ENCODE peak calls at places on chromosomes 11 and 22, in eight cellular contexts. M is HS-27A; T is left ventricle myocardium superior; W is Right ventricle myocardium superior; U is left lung; P is hippocampal formation; V is HCT116; F is naive thymus-derived CD8-positive, alpha-beta T cell. Z is an unnamed sample.

GRCh38 chr11:33542921-33543320 is 157.7 kb downstream of the C11orf91 start:
- DNase-seq in F (no peak), V (peak), M (peak), T (peak), P (no peak), W (peak), U (peak), Z (no peak)

GRCh38 chr22:43217285-43218030 is 30.5 kb upstream of the TTLL12 start:
- DNase-seq in V (no peak), U (no peak), T (no peak), P (no peak), M (no peak), F (no peak), W (no peak), Z (no peak)

GRCh38 chr11:108775324-108775723 is 110.5 kb downstream of the DDX10 start:
- DNase-seq in W (no peak), T (no peak), V (no peak), F (no peak), P (no peak), M (no peak), U (no peak), Z (no peak)

GRCh38 chr11:1202154-1202775 is 20.6 kb upstream of the MUC5B start:
- DNase-seq in P (no peak), U (no peak), W (peak), F (no peak), T (peak), M (no peak), V (no peak), Z (no peak)

GRCh38 chr11:95652002-95652472 is 137.5 kb downstream of the FAM76B start:
- DNase-seq in P (no peak), V (no peak), U (no peak), F (no peak), T (no peak), M (no peak), W (no peak), Z (no peak)

GRCh38 chr11:78653294-78653909 is 78.7 kb upstream of the NARS2 start:
- DNase-seq in M (no peak), W (no peak), F (no peak), P (no peak), V (no peak), T (no peak), U (no peak), Z (no peak)

GRCh38 chr11:33980896-33981295 is 70.6 kb upstream of the CAPRIN1 start:
- DNase-seq in F (no peak), V (no peak), P (no peak), M (no peak), U (no peak), T (no peak), W (no peak), Z (no peak)

GRCh38 chr11:126355926-126356897 is 726 bp downstream of the ST3GAL4 start:
- DNase-seq in T (peak), P (peak), F (no peak), V (no peak), M (no peak), U (peak), W (peak), Z (no peak)

GRCh38 chr11:130161441-130161840 is 1.9 kb downstream of the ST14 start:
- DNase-seq in M (no peak), U (no peak), W (no peak), T (no peak), F (no peak), P (no peak), V (no peak), Z (no peak)

GRCh38 chr11:650482-650881 is 13.4 kb downstream of the DRD4 start:
- DNase-seq in P (no peak), V (no peak), W (no peak), F (no peak), M (no peak), T (no peak), U (no peak), Z (no peak)

Z was measured in keratinocyte.